ENCODE peak calls at places on chromosome 17, in nine cellular contexts. P is GF-D8, O is ELF-1, R is NCI-H446, I is non-pigmented ciliary epithelial cell, H is astrocyte of the spinal cord, K is OCI-LY7, M is HTR-8/SVneo, Q is retina. L is an unnamed sample.

GRCh38 chr17:19531780-19532501 is 1.7 kb upstream of the SLC47A1 start:
- DNase-seq in Q (no peak), I (no peak), P (no peak), M (no peak), K (no peak), R (no peak), O (no peak), H (no peak), L (no peak)

GRCh38 chr17:18203308-18203707 is 19.7 kb downstream of the ALKBH5 start:
- DNase-seq in M (no peak), I (no peak), K (no peak), O (peak; percentile 70), P (no peak), R (no peak), H (no peak), Q (no peak), L (no peak)

GRCh38 chr17:71460943-71461342 is 659.9 kb upstream of the SOX9 start:
- DNase-seq in I (no peak), O (peak; percentile 17), Q (no peak), H (peak; percentile 46), R (no peak), M (no peak), K (peak; percentile 60), P (no peak), L (no peak)

GRCh38 chr17:8463089-8463488 is 27.4 kb downstream of the NDEL1 start:
- DNase-seq in M (no peak), R (no peak), O (no peak), I (peak; percentile 32), P (no peak), Q (no peak), H (peak; percentile 16), K (no peak), L (no peak)

GRCh38 chr17:31877341-31877740 is 18.3 kb upstream of the COPRS start:
- DNase-seq in R (no peak), H (peak; percentile 43), O (no peak), I (no peak), K (no peak), M (no peak), P (no peak), Q (no peak), L (no peak)

GRCh38 chr17:36611345-36612072 is 10.1 kb downstream of the MRM1 start:
- DNase-seq in P (no peak), Q (no peak), O (no peak), H (peak; percentile 78), K (no peak), R (no peak), I (peak; percentile 55), M (no peak), L (no peak)

GRCh38 chr17:50371526-50371925 is 1.5 kb downstream of the MRPL27 start:
- DNase-seq in H (no peak), I (no peak), K (no peak), Q (no peak), R (no peak), P (no peak), O (no peak), M (no peak), L (no peak)

GRCh38 chr17:57776366-57776765 is 31.3 kb upstream of the CCDC182 start:
- DNase-seq in H (no peak), P (no peak), R (no peak), K (no peak), M (no peak), O (no peak), I (no peak), Q (no peak), L (no peak)

GRCh38 chr17:63917646-63918045 is 993 bp downstream of the GH1 start:
- DNase-seq in R (no peak), O (no peak), Q (no peak), P (no peak), H (no peak), I (no peak), M (no peak), K (no peak), L (no peak)

GRCh38 chr17:14228903-14229302 is 7.8 kb downstream of the CDRT15 start:
- DNase-seq in Q (no peak), P (no peak), K (no peak), O (no peak), I (no peak), M (no peak), H (no peak), R (peak; percentile 1), L (no peak)

GRCh38 chr17:83084621-83085056 is 5.2 kb downstream of the METRNL start:
- DNase-seq in O (no peak), R (no peak), Q (no peak), K (no peak), M (no peak), P (no peak), H (no peak), I (no peak), L (no peak)

GRCh38 chr17:76884995-76885896 is 17.0 kb downstream of the MGAT5B start:
- DNase-seq in K (no peak), R (no peak), Q (no peak), O (peak; percentile 83), M (no peak), I (no peak), P (no peak), H (no peak), L (no peak)

GRCh38 chr17:33234930-33235685 is 58.0 kb downstream of the ASIC2 start:
- DNase-seq in I (peak; percentile 84), H (peak; percentile 91), M (peak; percentile 89), K (no peak), P (no peak), R (no peak), Q (peak; percentile 43), O (no peak), L (no peak)

GRCh38 chr17:2282297-2282873 is 21.2 kb downstream of the SMG6 start:
- DNase-seq in O (peak; percentile 30), Q (peak; percentile 52), R (peak; percentile 48), M (peak; percentile 63), H (peak; percentile 88), I (peak; percentile 51), K (peak; percentile 72), P (peak; percentile 84), L (no peak)

GRCh38 chr17:77470800-77471733 is 330.3 kb downstream of the SEC14L1 start:
- DNase-seq in P (no peak), H (peak; percentile 53), M (peak; percentile 76), O (peak; percentile 94), R (no peak), K (no peak), Q (no peak), I (no peak), L (no peak)

L was measured in stimulated activated naive CD4-positive, alpha-beta T cell.